ENCODE peak calls at places on chromosome 1, in four cellular contexts. M is T-helper 1 cell, O is astrocyte of the cerebellum, Q is NCI-H146. D is an unnamed sample.

GRCh38 chr1:87358219-87358618 is 29.5 kb downstream of the LMO4 start:
- DNase-seq in M (no peak), O (no peak), Q (no peak), D (no peak)

GRCh38 chr1:97989094-97989680 is 68.4 kb upstream of the DPYD start:
- DNase-seq in M (no peak), O (no peak), Q (no peak), D (no peak)

GRCh38 chr1:5891736-5892135 is 100.5 kb downstream of the NPHP4 start:
- DNase-seq in M (no peak), O (peak; percentile 68), Q (no peak), D (no peak)

GRCh38 chr1:248842781-248843331 is 4.8 kb downstream of the ZNF672 start:
- DNase-seq in M (no peak), O (no peak), Q (no peak), D (no peak)

GRCh38 chr1:232142403-232143314 is 487.3 kb downstream of the SIPA1L2 start:
- DNase-seq in M (no peak), O (peak; percentile 89), Q (no peak), D (peak; percentile 18)

GRCh38 chr1:93595266-93595665 is 86.4 kb downstream of the BCAR3 start:
- DNase-seq in M (no peak), O (no peak), Q (no peak), D (no peak)

GRCh38 chr1:204131978-204132377 is 19.9 kb downstream of the ETNK2 start:
- DNase-seq in M (no peak), O (no peak), Q (no peak), D (no peak)

GRCh38 chr1:230109871-230110667 is 43.0 kb downstream of the GALNT2 start:
- DNase-seq in M (peak; percentile 13), O (no peak), Q (no peak), D (no peak)

GRCh38 chr1:226309398-226310122 is 596 bp upstream of the LIN9 start:
- DNase-seq in M (no peak), O (no peak), Q (peak; percentile 66), D (no peak)

GRCh38 chr1:87702455-87702854 is 373.8 kb downstream of the LMO4 start:
- DNase-seq in M (no peak), O (no peak), Q (no peak), D (no peak)

GRCh38 chr1:160112370-160112769 is 3.2 kb upstream of the ATP1A2 start:
- DNase-seq in M (no peak), O (no peak), Q (no peak), D (no peak)

GRCh38 chr1:33237579-33237978 is 18.7 kb upstream of the ZNF362 start:
- DNase-seq in M (no peak), O (no peak), Q (no peak), D (no peak)

GRCh38 chr1:44713321-44713781 is 17.6 kb downstream of the RNU5D-1 start:
- DNase-seq in M (no peak), O (no peak), Q (peak; percentile 74), D (no peak)

GRCh38 chr1:61424382-61424781 is 300.6 kb downstream of the TM2D1 start:
- DNase-seq in M (no peak), O (no peak), Q (no peak), D (no peak)

GRCh38 chr1:9294440-9294773 is 1.7 kb downstream of the SPSB1 start:
- DNase-seq in M (no peak), O (peak; percentile 53), Q (no peak), D (peak; percentile 52)

GRCh38 chr1:227947678-227948492 is at the start of gene WNT9A:
- DNase-seq in M (no peak), O (no peak), Q (peak; percentile 80), D (no peak)

GRCh38 chr1:30038134-30039025 is 685.0 kb downstream of the MATN1 start:
- DNase-seq in M (no peak), O (no peak), Q (no peak), D (no peak)

GRCh38 chr1:185695299-185695698 is 38.9 kb upstream of the HMCN1 start:
- DNase-seq in M (no peak), O (no peak), Q (no peak), D (no peak)

GRCh38 chr1:32151319-32151787 is 28.1 kb upstream of the TXLNA start:
- DNase-seq in M (no peak), O (peak; percentile 45), Q (no peak), D (no peak)

GRCh38 chr1:24898152-24898908 is 31.7 kb downstream of the RUNX3 start:
- DNase-seq in M (no peak), O (no peak), Q (peak; percentile 3), D (no peak)

GRCh38 chr1:210235363-210236053 is 2.9 kb downstream of the SERTAD4 start:
- DNase-seq in M (no peak), O (no peak), Q (no peak), D (no peak)

GRCh38 chr1:167631386-167631941 is 1.4 kb downstream of the RCSD1 start:
- DNase-seq in M (no peak), O (no peak), Q (no peak), D (no peak)

D was measured in epithelial cell of proximal tubule.